ENCODE peak calls at places on chromosome 15, in four cellular contexts. F, M, D and C are unnamed samples.

GRCh38 chr15:57079907-57080750 is 161.7 kb downstream of the TCF12 start:
- DNase-seq in F (no peak), M (no peak), D (no peak), C (no peak)

GRCh38 chr15:76073554-76073953 is 13.8 kb downstream of the TMEM266 start:
- DNase-seq in F (no peak), M (no peak), D (no peak), C (peak)

GRCh38 chr15:32765236-32765635 is 47.4 kb downstream of the GREM1 start:
- DNase-seq in F (no peak), M (no peak), D (no peak), C (no peak)

GRCh38 chr15:45113380-45113990 is 487 bp downstream of the DUOX2 start:
- DNase-seq in F (no peak), M (no peak), D (no peak), C (no peak)

GRCh38 chr15:101332061-101332467 is 37.0 kb upstream of the SNRPA1 start:
- DNase-seq in F (no peak), M (no peak), D (no peak), C (no peak)

GRCh38 chr15:48221885-48222284 is 15.8 kb downstream of the SLC12A1 start:
- DNase-seq in F (no peak), M (no peak), D (no peak), C (no peak)

GRCh38 chr15:101359365-101359947 is 64.4 kb upstream of the SNRPA1 start:
- DNase-seq in F (no peak), M (no peak), D (no peak), C (no peak)

GRCh38 chr15:89799011-89799924 is 15.4 kb downstream of the ANPEP start:
- DNase-seq in F (no peak), M (no peak), D (no peak), C (no peak)

GRCh38 chr15:50971542-50971941 is 63.1 kb downstream of the AP4E1 start:
- DNase-seq in F (no peak), M (no peak), D (no peak), C (no peak)

GRCh38 chr15:79208179-79208578 is 74.3 kb upstream of the ANKRD34C start:
- DNase-seq in F (no peak), M (no peak), D (no peak), C (no peak)

GRCh38 chr15:34126522-34126921 is 24.6 kb downstream of the PGBD4 start:
- DNase-seq in F (no peak), M (no peak), D (no peak), C (no peak)

GRCh38 chr15:70062321-70062956 is 35.3 kb downstream of the TLE3 start:
- DNase-seq in F (peak), M (peak), D (no peak), C (peak)

GRCh38 chr15:45551691-45552090 is 29.1 kb upstream of the SLC30A4 start:
- DNase-seq in F (no peak), M (no peak), D (no peak), C (no peak)

GRCh38 chr15:34318277-34319079 is 19.1 kb downstream of the SLC12A6 start:
- DNase-seq in F (peak), M (peak), D (peak), C (peak)

GRCh38 chr15:26438316-26438715 is 334.6 kb downstream of the GABRB3 start:
- DNase-seq in F (no peak), M (no peak), D (no peak), C (no peak)

GRCh38 chr15:61996056-61996635 is 64.1 kb downstream of the VPS13C start:
- DNase-seq in F (no peak), M (no peak), D (no peak), C (no peak)

GRCh38 chr15:84807228-84807627 is 9.9 kb upstream of the ALPK3 start:
- DNase-seq in F (no peak), M (no peak), D (no peak), C (no peak)

GRCh38 chr15:37099321-37100108 is 834 bp downstream of the MEIS2 start:
- DNase-seq in F (peak), M (peak), D (no peak), C (no peak)

GRCh38 chr15:84818221-84819131 is 1.3 kb downstream of the ALPK3 start:
- DNase-seq in F (peak), M (peak), D (no peak), C (no peak)

GRCh38 chr15:65249641-65250040 is 37.0 kb downstream of the PARP16 start:
- DNase-seq in F (no peak), M (no peak), D (no peak), C (no peak)

GRCh38 chr15:81410318-81410753 is 36.3 kb upstream of the TMC3 start:
- DNase-seq in F (peak), M (peak), D (no peak), C (peak)

GRCh38 chr15:83207622-83208356 is at the start of gene HDGFL3:
- DNase-seq in F (peak), M (peak), D (no peak), C (no peak)

GRCh38 chr15:56243117-56243773 is 434 bp downstream of the RFX7 start:
- DNase-seq in F (no peak), M (peak), D (peak), C (no peak)

GRCh38 chr15:85592148-85592547 is 202.6 kb downstream of the KLHL25 start:
- DNase-seq in F (no peak), M (peak), D (no peak), C (no peak)

GRCh38 chr15:81235276-81235675 is 38.6 kb downstream of the IL16 start:
- DNase-seq in F (no peak), M (no peak), D (no peak), C (no peak)

GRCh38 chr15:32698773-32699390 is 18.9 kb upstream of the GREM1 start:
- DNase-seq in F (no peak), M (no peak), D (no peak), C (no peak)

GRCh38 chr15:73539726-73540125 is 93.5 kb downstream of the NPTN start:
- DNase-seq in F (no peak), M (no peak), D (no peak), C (no peak)
- TF ChIP-seq CTCF in F (no peak), M (no peak), D (no peak), C (no peak)

DNA sequence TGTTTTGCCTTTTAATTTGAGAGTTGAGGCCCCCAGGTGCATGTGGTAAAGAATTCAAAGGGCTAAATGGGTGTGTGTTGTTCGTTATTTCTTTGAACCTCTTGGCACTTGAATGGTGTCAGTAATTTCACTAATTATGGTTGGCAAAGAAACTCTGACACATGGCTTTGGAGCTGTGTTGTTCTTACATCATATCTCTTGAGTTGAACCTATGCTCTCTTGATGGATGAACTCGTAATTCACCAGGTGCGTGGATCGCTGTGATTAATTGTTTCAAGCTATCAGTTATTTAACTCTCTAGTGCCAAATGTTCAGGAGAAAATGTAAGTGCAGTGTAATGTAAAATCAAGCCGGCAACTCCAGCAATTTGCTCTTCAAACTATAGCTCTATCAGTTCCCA is 98.4 kb downstream of the IGF1R start:
- DNase-seq in F (no peak), M (no peak), D (no peak), C (no peak)
- H3K4me3 ChIP-seq in F (no peak), M (no peak), D (no peak), C (no peak)

GRCh38 chr15:59105839-59106238 is 893 bp downstream of the CCNB2 start:
- DNase-seq in F (no peak), M (no peak), D (no peak), C (no peak)
- TF ChIP-seq CTCF in F (no peak), M (no peak), D (no peak), C (peak)

GRCh38 chr15:98866503-98866902 is 141.1 kb downstream of the PGPEP1L start:
- DNase-seq in F (no peak), M (peak), D (no peak), C (no peak)
- H3K4me3 ChIP-seq in F (peak), M (peak), D (peak), C (peak)

DNA sequence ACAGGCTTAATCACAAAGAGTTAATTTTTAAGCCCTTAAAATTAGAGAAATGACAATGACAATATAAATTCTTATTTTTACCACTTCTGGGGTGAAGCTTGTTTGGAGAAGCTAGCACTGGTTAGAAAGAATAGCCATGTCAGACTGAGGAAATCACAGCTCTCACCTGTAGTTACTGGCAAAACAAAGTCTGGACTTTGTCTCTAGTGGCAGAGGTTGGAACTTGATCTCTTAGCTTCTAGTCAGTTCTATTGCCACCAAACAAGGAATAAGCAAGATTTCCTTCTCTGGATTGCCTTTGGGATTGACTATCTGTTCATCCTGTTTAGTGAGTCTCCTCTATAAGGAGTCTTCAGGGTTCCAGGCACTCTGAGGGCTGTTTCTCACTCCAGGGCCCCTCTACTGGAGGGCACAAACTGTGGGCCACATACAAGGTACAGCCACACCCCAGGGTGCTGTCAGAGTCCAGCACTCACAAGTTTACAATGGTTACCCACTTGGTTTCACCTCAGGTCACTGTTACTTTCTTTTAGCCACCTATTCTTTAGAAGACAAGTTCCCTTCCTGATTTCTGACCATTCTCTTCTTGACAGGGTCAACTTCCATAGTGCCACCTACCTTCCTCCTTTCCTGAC is 426.6 kb upstream of the THBS1 start:
- DNase-seq in F (no peak), M (no peak), D (no peak), C (no peak)
- TF ChIP-seq CTCF in F (no peak), M (peak), D (no peak), C (peak)

GRCh38 chr15:77342767-77343166 is 77.1 kb downstream of the PEAK1 start:
- DNase-seq in F (no peak), M (no peak), D (no peak), C (no peak)
- H3K4me3 ChIP-seq in F (no peak), M (no peak), D (no peak), C (no peak)

DNA sequence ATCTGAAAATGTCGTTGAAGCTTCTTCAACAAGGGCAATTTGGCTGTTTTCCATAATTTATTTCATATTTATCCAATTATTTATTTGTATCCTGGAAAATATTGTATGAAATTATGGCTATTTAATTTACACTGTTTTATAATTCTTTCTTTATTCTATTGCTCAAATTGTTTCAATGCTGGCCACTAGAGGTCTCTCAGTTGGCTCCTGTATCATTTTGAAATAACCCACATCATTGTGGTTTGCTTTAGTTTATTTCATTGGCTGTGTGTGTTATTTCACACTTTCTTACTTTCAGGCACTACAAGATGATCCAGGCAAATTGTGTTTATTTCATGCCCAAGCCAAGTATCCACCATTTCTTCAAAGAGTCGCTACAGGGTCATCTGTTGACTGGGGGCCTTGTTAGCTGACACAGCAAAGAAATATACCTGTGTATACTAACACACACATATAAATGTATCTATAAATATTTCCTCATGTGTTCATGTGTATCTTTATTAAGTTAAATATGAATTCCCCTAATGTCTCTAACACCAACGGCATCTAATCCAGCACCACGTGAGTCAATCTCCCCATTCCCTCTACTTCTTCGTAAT is 86.2 kb downstream of the NPAP1 start:
- DNase-seq in F (no peak), M (peak), D (no peak), C (no peak)
- TF ChIP-seq CTCF in F (no peak), M (peak), D (no peak), C (peak)

GRCh38 chr15:63857459-63857856 is 23.7 kb upstream of the HERC1 start:
- DNase-seq in F (no peak), M (no peak), D (no peak), C (no peak)

GRCh38 chr15:63860161-63860954 is 26.6 kb upstream of the HERC1 start:
- DNase-seq in F (no peak), M (no peak), D (peak), C (no peak)

GRCh38 chr15:63858448-63858847 is 24.7 kb upstream of the HERC1 start:
- DNase-seq in F (no peak), M (peak), D (no peak), C (no peak)

GRCh38 chr15:63856711-63857458 is 23.1 kb upstream of the HERC1 start:
- DNase-seq in F (no peak), M (peak), D (no peak), C (no peak)

GRCh38 chr15:63858881-63859280 is 25.1 kb upstream of the HERC1 start:
- DNase-seq in F (no peak), M (peak), D (no peak), C (no peak)
- H3K4me3 ChIP-seq in F (no peak), M (no peak), D (no peak), C (no peak)

GRCh38 chr15:40106203-40107161 is 2.2 kb downstream of the BMF start:
- DNase-seq in F (peak), M (no peak), D (peak), C (no peak)
- TF ChIP-seq CTCF in F (no peak), M (no peak), D (no peak), C (no peak)

DNA sequence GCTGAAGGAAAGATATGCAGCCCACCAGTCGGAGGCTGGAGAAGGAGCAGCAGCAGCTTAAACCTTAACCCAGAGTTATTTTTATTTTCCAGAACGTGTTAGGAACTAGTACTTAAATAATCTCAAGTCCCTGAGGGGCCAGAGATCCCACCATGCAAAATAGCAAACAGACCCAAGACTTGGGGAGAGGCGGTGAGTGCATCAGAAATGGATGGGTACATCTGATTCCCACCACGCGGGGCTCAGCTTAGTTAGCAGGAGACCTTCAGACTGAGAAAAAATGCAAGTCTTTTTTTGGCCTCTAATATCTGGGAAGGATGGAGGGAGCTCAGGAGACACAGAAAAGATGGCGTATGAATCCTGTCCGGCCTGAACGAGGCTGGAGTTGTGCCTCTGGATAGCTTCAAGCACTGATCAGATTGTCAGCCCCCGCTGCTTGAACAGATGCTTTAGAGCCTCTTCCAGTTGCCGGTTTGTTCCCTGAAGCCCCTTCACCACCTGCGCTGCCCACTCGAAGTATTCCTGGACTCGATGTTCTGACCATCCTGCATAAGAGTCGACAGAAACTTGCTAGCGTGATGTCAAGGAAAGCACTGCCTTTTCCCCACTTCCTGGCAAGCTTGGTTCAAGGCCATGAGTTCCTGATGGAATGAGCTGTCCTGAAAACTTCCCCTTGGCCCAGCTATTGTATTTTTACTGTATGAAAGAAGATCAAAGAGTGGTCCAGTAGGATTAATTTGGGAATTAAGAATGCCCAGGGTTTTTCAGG is 1.3 kb downstream of the HDDC3 start:
- DNase-seq in F (no peak), M (peak), D (no peak), C (no peak)
- H3K4me3 ChIP-seq in F (peak), M (no peak), D (peak), C (peak)